ENCODE peak calls at places on chromosomes 3 and 15, in seven cellular contexts. S is Ammon's horn; U is T-helper 1 cell; Q is stimulated activated naive CD8-positive, alpha-beta T cell treated with anti-CD3 and anti-CD28 coated beads, Interleukin-15, Interleukin-2, amounts not matched to agents 100 U/mL and 50 U/mL, for 24 hours; M is activated naive CD8-positive, alpha-beta T cell treated with anti-CD3 and anti-CD28 coated beads, Interleukin-2, amount 50 U/mL, for 24 hours; V is neural progenitor cell; L is choroid plexus epithelial cell. X is an unnamed sample.

GRCh38 chr15:67824900-67825879 is at the start of gene SKOR1:
- DNase-seq in L (peak; percentile 55), V (peak; percentile 85), U (no peak), Q (peak; percentile 28), S (no peak), M (no peak), X (peak; percentile 64)

GRCh38 chr3:40192628-40193027 is 116.9 kb upstream of the EIF1B start:
- DNase-seq in Q (no peak), U (no peak), V (peak; percentile 45), M (no peak), S (no peak), L (no peak), X (no peak)

GRCh38 chr3:81173514-81173913 is 587.9 kb downstream of the GBE1 start:
- DNase-seq in Q (no peak), U (no peak), S (no peak), V (peak; percentile 12), M (no peak), L (peak; percentile 56), X (no peak)

GRCh38 chr3:168040624-168041208 is 55.0 kb downstream of the GOLIM4 start:
- DNase-seq in Q (no peak), S (peak; percentile 73), L (peak; percentile 94), U (no peak), V (peak; percentile 70), M (no peak), X (no peak)

GRCh38 chr3:77320514-77320913 is 280.6 kb downstream of the ROBO2 start:
- DNase-seq in M (no peak), Q (no peak), V (peak; percentile 70), L (peak; percentile 85), S (no peak), U (no peak), X (no peak)

GRCh38 chr15:77584201-77584600 is 48.5 kb downstream of the LINGO1 start:
- DNase-seq in V (peak; percentile 60), L (no peak), S (no peak), M (no peak), U (no peak), Q (no peak), X (no peak)

GRCh38 chr3:157444789-157445188 is 8.1 kb downstream of the PTX3 start:
- DNase-seq in S (no peak), U (no peak), L (peak; percentile 28), V (no peak), Q (no peak), M (no peak), X (no peak)

GRCh38 chr15:62706361-62706760 is 336.2 kb upstream of the TPM1 start:
- DNase-seq in V (no peak), S (no peak), L (peak; percentile 3), M (no peak), U (no peak), Q (no peak), X (no peak)

GRCh38 chr3:42651248-42652091 is 2.0 kb upstream of the ZBTB47 start:
- DNase-seq in U (no peak), V (no peak), L (no peak), Q (no peak), S (peak; percentile 48), M (no peak), X (no peak)

GRCh38 chr3:58175429-58176184 is 35.2 kb downstream of the DNASE1L3 start:
- DNase-seq in U (no peak), Q (no peak), V (peak; percentile 33), M (no peak), L (peak; percentile 49), S (no peak), X (peak; percentile 41)

GRCh38 chr3:42301446-42302175 is 35.6 kb upstream of the CCK start:
- DNase-seq in L (no peak), S (no peak), V (no peak), M (no peak), U (no peak), Q (no peak), X (no peak)

GRCh38 chr15:70014860-70015490 is 82.7 kb downstream of the TLE3 start:
- DNase-seq in L (no peak), S (no peak), V (peak; percentile 63), Q (no peak), M (no peak), U (no peak), X (peak; percentile 85)

GRCh38 chr3:151924753-151925152 is 51.3 kb downstream of the SUCNR1 start:
- DNase-seq in M (no peak), Q (no peak), V (no peak), L (no peak), U (no peak), S (no peak), X (no peak)

GRCh38 chr15:52440414-52440813 is 88.3 kb downstream of the MYO5A start:
- DNase-seq in Q (peak; percentile 11), S (no peak), L (no peak), U (no peak), M (peak; percentile 16), V (no peak), X (no peak)

GRCh38 chr3:72847751-72848702 is at the start of gene SHQ1:
- DNase-seq in M (peak; percentile 97), Q (peak; percentile 97), S (peak; percentile 98), U (peak; percentile 94), L (peak; percentile 95), V (peak; percentile 95), X (peak; percentile 98)

GRCh38 chr3:195802261-195802701 is 9.4 kb downstream of the MUC4 start:
- DNase-seq in U (no peak), V (no peak), S (no peak), L (no peak), M (peak; percentile 35), Q (peak; percentile 33), X (peak; percentile 63)

GRCh38 chr15:80382285-80382684 is 21.9 kb upstream of the ARNT2 start:
- DNase-seq in M (no peak), Q (no peak), S (no peak), U (no peak), V (no peak), L (no peak), X (no peak)

GRCh38 chr3:194952882-194953281 is 267.2 kb downstream of the FAM43A start:
- DNase-seq in L (no peak), S (no peak), Q (no peak), M (no peak), U (no peak), V (no peak), X (no peak)

GRCh38 chr3:43405888-43406636 is 119.7 kb downstream of the SNRK start:
- DNase-seq in L (peak; percentile 96), M (no peak), S (peak; percentile 79), Q (no peak), U (no peak), V (no peak), X (no peak)

GRCh38 chr3:122758877-122759670 is 34.6 kb downstream of the HSPBAP1 start:
- DNase-seq in Q (no peak), S (no peak), V (no peak), L (peak; percentile 15), U (no peak), M (no peak), X (no peak)